ENCODE peak calls at places on chromosome 15, in five cellular contexts. One of them, this sample, is unnamed.

GRCh38 chr15:57527382-57528091 is 64.2 kb upstream of the MYZAP start:
- DNase-seq in H9: peak; percentile 65
- DNase-seq in AG09309: peak; percentile 78
- DNase-seq in coronary artery: no peak
- DNase-seq in MCF 10A: peak; percentile 81
- DNase-seq in this sample: no peak

GRCh38 chr15:48317221-48317620 is 14.0 kb upstream of the DUT start:
- DNase-seq in H9: no peak
- DNase-seq in AG09309: no peak
- DNase-seq in coronary artery: no peak
- DNase-seq in MCF 10A: no peak
- DNase-seq in this sample: no peak

GRCh38 chr15:56149071-56149470 is 94.6 kb downstream of the RFX7 start:
- DNase-seq in H9: no peak
- DNase-seq in AG09309: no peak
- DNase-seq in coronary artery: no peak
- DNase-seq in MCF 10A: no peak
- DNase-seq in this sample: peak; percentile 49

GRCh38 chr15:35671981-35672380 is 126.0 kb upstream of the DPH6 start:
- DNase-seq in H9: no peak
- DNase-seq in AG09309: no peak
- DNase-seq in coronary artery: no peak
- DNase-seq in MCF 10A: no peak
- DNase-seq in this sample: peak; percentile 36

GRCh38 chr15:100733786-100734185 is 131.4 kb downstream of the ASB7 start:
- DNase-seq in H9: no peak
- DNase-seq in AG09309: no peak
- DNase-seq in coronary artery: no peak
- DNase-seq in MCF 10A: no peak
- DNase-seq in this sample: no peak

GRCh38 chr15:63848881-63849551 is 15.3 kb upstream of the HERC1 start:
- DNase-seq in H9: no peak
- DNase-seq in AG09309: no peak
- DNase-seq in coronary artery: no peak
- DNase-seq in MCF 10A: no peak
- DNase-seq in this sample: no peak

GRCh38 chr15:77784361-77785292 is 151.9 kb upstream of the LINGO1 start:
- DNase-seq in H9: peak; percentile 70
- DNase-seq in AG09309: no peak
- DNase-seq in coronary artery: no peak
- DNase-seq in MCF 10A: peak; percentile 52
- DNase-seq in this sample: no peak

GRCh38 chr15:48177383-48177874 is 666 bp downstream of the MYEF2 start:
- DNase-seq in H9: no peak
- DNase-seq in AG09309: no peak
- DNase-seq in coronary artery: no peak
- DNase-seq in MCF 10A: peak; percentile 12
- DNase-seq in this sample: peak; percentile 18

GRCh38 chr15:40938530-40938870 is 9.4 kb downstream of the DLL4 start:
- DNase-seq in H9: no peak
- DNase-seq in AG09309: no peak
- DNase-seq in coronary artery: no peak
- DNase-seq in MCF 10A: no peak
- DNase-seq in this sample: no peak

GRCh38 chr15:40936234-40936708 is 7.1 kb downstream of the DLL4 start:
- DNase-seq in H9: no peak
- DNase-seq in AG09309: no peak
- DNase-seq in coronary artery: no peak
- DNase-seq in MCF 10A: no peak
- DNase-seq in this sample: no peak

GRCh38 chr15:40934457-40934856 is 5.3 kb downstream of the DLL4 start:
- DNase-seq in H9: no peak
- DNase-seq in AG09309: no peak
- DNase-seq in coronary artery: no peak
- DNase-seq in MCF 10A: no peak
- DNase-seq in this sample: no peak

GRCh38 chr15:40937762-40938529 is 8.8 kb downstream of the DLL4 start:
- DNase-seq in H9: peak; percentile 45
- DNase-seq in AG09309: no peak
- DNase-seq in coronary artery: no peak
- DNase-seq in MCF 10A: peak; percentile 76
- DNase-seq in this sample: no peak

DNA sequence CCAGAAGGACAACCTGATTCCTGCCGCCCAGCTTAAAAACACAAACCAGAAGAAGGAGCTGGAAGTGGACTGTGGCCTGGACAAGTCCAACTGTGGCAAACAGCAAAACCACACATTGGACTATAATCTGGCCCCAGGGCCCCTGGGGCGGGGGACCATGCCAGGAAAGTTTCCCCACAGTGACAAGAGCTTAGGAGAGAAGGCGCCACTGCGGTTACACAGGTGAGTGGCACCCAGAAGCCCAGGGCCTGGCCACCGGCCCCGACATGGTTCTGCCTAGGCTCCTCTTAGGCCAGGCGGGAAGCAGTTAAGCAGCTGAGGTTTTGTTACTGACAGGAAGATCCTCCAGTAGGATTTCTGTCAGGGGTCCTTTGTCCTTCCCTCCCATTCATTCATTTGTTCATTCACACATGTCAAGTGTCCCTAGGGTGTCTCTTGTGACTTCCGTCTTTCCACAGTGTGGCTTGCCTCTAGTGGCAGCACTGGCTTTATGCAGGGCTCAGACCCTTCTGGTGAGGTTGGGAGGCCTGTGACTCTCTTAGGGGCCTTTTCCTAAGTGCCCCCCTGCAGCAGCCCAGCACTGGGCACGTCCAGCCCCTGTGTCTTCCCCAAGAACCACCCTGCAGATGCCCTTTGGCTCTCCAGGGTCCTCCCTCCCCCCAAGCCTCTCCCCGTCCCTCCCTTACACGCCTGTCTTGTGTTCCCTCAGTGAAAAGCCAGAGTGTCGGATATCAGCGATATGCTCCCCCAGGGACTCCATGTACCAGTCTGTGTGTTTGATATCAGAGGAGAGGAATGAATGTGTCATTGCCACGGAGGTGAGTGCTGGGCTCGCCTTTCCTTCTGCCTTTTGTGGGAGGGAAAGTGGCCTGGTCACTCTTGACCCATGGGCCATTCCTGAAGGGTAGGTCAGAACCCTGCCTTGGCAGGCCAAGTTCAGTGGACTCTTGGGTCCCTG is 7.8 kb downstream of the DLL4 start:
- DNase-seq in H9: no peak
- DNase-seq in AG09309: no peak
- DNase-seq in coronary artery: no peak
- DNase-seq in MCF 10A: no peak
- DNase-seq in this sample: no peak
- TF ChIP-seq CTCF in H9: no peak
- TF ChIP-seq CTCF in AG09309: no peak
- TF ChIP-seq CTCF in coronary artery: no peak
- TF ChIP-seq CTCF in MCF 10A: no peak
- TF ChIP-seq CTCF in this sample: no peak

GRCh38 chr15:71485094-71485693 is 325.2 kb upstream of the NR2E3 start:
- DNase-seq in H9: no peak
- DNase-seq in AG09309: no peak
- DNase-seq in coronary artery: no peak
- DNase-seq in MCF 10A: peak; percentile 24
- DNase-seq in this sample: no peak
- TF ChIP-seq CTCF in H9: peak; percentile 72
- TF ChIP-seq CTCF in AG09309: peak; percentile 41
- TF ChIP-seq CTCF in coronary artery: no peak
- TF ChIP-seq CTCF in MCF 10A: peak; percentile 30
- TF ChIP-seq CTCF in this sample: peak; percentile 58

GRCh38 chr15:39153718-39154117 is 427.2 kb upstream of the THBS1 start:
- DNase-seq in H9: no peak
- DNase-seq in AG09309: no peak
- DNase-seq in coronary artery: no peak
- DNase-seq in MCF 10A: no peak
- DNase-seq in this sample: no peak

GRCh38 chr15:39153058-39153457 is 427.8 kb upstream of the THBS1 start:
- DNase-seq in H9: no peak
- DNase-seq in AG09309: no peak
- DNase-seq in coronary artery: no peak
- DNase-seq in MCF 10A: no peak
- DNase-seq in this sample: no peak

GRCh38 chr15:39154776-39155175 is 426.1 kb upstream of the THBS1 start:
- DNase-seq in H9: no peak
- DNase-seq in AG09309: no peak
- DNase-seq in coronary artery: no peak
- DNase-seq in MCF 10A: no peak
- DNase-seq in this sample: no peak

GRCh38 chr15:39156166-39156565 is 424.7 kb upstream of the THBS1 start:
- DNase-seq in H9: no peak
- DNase-seq in AG09309: no peak
- DNase-seq in coronary artery: no peak
- DNase-seq in MCF 10A: no peak
- DNase-seq in this sample: no peak

DNA sequence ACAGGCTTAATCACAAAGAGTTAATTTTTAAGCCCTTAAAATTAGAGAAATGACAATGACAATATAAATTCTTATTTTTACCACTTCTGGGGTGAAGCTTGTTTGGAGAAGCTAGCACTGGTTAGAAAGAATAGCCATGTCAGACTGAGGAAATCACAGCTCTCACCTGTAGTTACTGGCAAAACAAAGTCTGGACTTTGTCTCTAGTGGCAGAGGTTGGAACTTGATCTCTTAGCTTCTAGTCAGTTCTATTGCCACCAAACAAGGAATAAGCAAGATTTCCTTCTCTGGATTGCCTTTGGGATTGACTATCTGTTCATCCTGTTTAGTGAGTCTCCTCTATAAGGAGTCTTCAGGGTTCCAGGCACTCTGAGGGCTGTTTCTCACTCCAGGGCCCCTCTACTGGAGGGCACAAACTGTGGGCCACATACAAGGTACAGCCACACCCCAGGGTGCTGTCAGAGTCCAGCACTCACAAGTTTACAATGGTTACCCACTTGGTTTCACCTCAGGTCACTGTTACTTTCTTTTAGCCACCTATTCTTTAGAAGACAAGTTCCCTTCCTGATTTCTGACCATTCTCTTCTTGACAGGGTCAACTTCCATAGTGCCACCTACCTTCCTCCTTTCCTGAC is 426.6 kb upstream of the THBS1 start:
- DNase-seq in H9: no peak
- DNase-seq in AG09309: no peak
- DNase-seq in coronary artery: no peak
- DNase-seq in MCF 10A: no peak
- DNase-seq in this sample: no peak
- TF ChIP-seq CTCF in H9: peak; percentile 48
- TF ChIP-seq CTCF in AG09309: peak; percentile 16
- TF ChIP-seq CTCF in coronary artery: no peak
- TF ChIP-seq CTCF in MCF 10A: peak; percentile 11
- TF ChIP-seq CTCF in this sample: peak; percentile 40

DNA sequence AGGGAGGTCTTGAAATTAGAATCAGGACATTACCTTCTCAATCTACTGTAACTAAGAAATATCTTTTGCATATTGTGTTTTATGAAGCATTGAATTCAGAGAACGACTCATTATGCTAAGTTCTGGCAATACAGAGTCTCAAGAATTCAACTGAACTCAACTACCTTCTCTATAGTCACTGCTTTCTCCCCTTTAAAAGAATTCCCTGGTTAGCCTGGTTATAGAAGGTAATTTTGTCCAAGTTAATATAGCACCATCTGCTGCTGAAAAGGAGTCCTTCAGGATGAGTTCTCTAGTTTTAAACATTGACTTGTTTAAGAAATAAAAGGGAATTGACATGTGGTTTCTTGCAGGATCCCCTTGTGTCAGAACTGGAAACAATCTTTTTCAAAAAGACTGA is 60.2 kb downstream of the IL16 start:
- DNase-seq in H9: no peak
- DNase-seq in AG09309: peak; percentile 41
- DNase-seq in coronary artery: no peak
- DNase-seq in MCF 10A: peak; percentile 45
- DNase-seq in this sample: no peak
- TF ChIP-seq CTCF in H9: peak; percentile 58
- TF ChIP-seq CTCF in AG09309: peak; percentile 53
- TF ChIP-seq CTCF in coronary artery: no peak
- TF ChIP-seq CTCF in MCF 10A: peak; percentile 54
- TF ChIP-seq CTCF in this sample: peak; percentile 58

GRCh38 chr15:94131875-94132274 is 99.5 kb upstream of the MCTP2 start:
- DNase-seq in H9: no peak
- DNase-seq in AG09309: no peak
- DNase-seq in coronary artery: no peak
- DNase-seq in MCF 10A: no peak
- DNase-seq in this sample: no peak

GRCh38 chr15:94135748-94136147 is 95.6 kb upstream of the MCTP2 start:
- DNase-seq in H9: no peak
- DNase-seq in AG09309: no peak
- DNase-seq in coronary artery: no peak
- DNase-seq in MCF 10A: peak; percentile 42
- DNase-seq in this sample: no peak
- TF ChIP-seq CTCF in H9: peak; percentile 43
- TF ChIP-seq CTCF in AG09309: peak; percentile 19
- TF ChIP-seq CTCF in coronary artery: no peak
- TF ChIP-seq CTCF in MCF 10A: no peak
- TF ChIP-seq CTCF in this sample: no peak

GRCh38 chr15:69265347-69265955 is 33.3 kb upstream of the PAQR5 start:
- DNase-seq in H9: no peak
- DNase-seq in AG09309: no peak
- DNase-seq in coronary artery: no peak
- DNase-seq in MCF 10A: peak; percentile 63
- DNase-seq in this sample: no peak
- TF ChIP-seq CTCF in H9: peak; percentile 76
- TF ChIP-seq CTCF in AG09309: peak; percentile 47
- TF ChIP-seq CTCF in coronary artery: peak; percentile 17
- TF ChIP-seq CTCF in MCF 10A: peak; percentile 65
- TF ChIP-seq CTCF in this sample: peak; percentile 62

DNA sequence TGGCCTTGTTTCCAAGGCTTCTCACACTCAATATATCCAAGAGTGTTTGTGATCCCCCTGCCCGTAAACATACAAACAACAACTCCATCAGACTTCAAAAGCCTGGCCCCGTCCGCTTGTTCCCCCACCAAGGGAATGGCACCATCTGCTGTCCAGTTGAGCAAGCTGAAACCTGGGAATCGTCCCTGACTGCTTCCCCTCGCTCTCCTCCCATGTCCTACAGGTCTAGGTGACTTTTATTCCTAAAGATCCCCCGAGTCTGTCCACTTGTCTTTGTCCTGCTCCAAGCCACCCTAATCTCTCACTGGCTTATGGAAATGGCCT is 27.9 kb upstream of the FAM174B start:
- DNase-seq in H9: peak; percentile 88
- DNase-seq in AG09309: no peak
- DNase-seq in coronary artery: no peak
- DNase-seq in MCF 10A: peak; percentile 18
- DNase-seq in this sample: no peak
- TF ChIP-seq CTCF in H9: peak; percentile 95
- TF ChIP-seq CTCF in AG09309: peak; percentile 27
- TF ChIP-seq CTCF in coronary artery: peak; percentile 43
- TF ChIP-seq CTCF in MCF 10A: peak; percentile 23
- TF ChIP-seq CTCF in this sample: peak; percentile 52

GRCh38 chr15:38576837-38577236 is 12.2 kb upstream of the RASGRP1 start:
- DNase-seq in H9: no peak
- DNase-seq in AG09309: no peak
- DNase-seq in coronary artery: no peak
- DNase-seq in MCF 10A: no peak
- DNase-seq in this sample: no peak
- TF ChIP-seq CTCF in H9: no peak
- TF ChIP-seq CTCF in AG09309: no peak
- TF ChIP-seq CTCF in coronary artery: no peak
- TF ChIP-seq CTCF in MCF 10A: no peak
- TF ChIP-seq CTCF in this sample: no peak